ENCODE peak calls at places on chromosomes 11 and 22, in eight cellular contexts. K is sigmoid colon, Z is lower leg skin, C is HCT116, F is adrenal gland, Q is K562, I is prostate gland, W is heart left ventricle. L is an unnamed sample.

GRCh38 chr22:50252081-50253045 is 1.3 kb upstream of the HDAC10 start:
- DNase-seq in W (peak), K (peak), F (peak), Q (no peak), I (peak), C (no peak), Z (peak), L (peak)

GRCh38 chr11:64409278-64409677 is 50.3 kb downstream of the RPS6KA4 start:
- DNase-seq in W (no peak), K (no peak), I (no peak), Z (no peak), Q (no peak), C (no peak), F (no peak), L (no peak)

GRCh38 chr11:122796128-122796717 is 42.1 kb upstream of the CRTAM start:
- DNase-seq in C (no peak), I (peak), W (peak), F (peak), Z (no peak), K (no peak), Q (peak), L (peak)

GRCh38 chr22:26852176-26852575 is 194.8 kb downstream of the MIAT start:
- DNase-seq in Q (peak), K (peak), F (no peak), W (no peak), Z (peak), I (no peak), C (no peak), L (no peak)

GRCh38 chr11:78291754-78292108 is 103.0 kb downstream of the USP35 start:
- DNase-seq in W (no peak), Z (no peak), K (no peak), I (no peak), F (no peak), Q (no peak), C (no peak), L (no peak)

GRCh38 chr11:2459016-2459725 is 14.4 kb downstream of the KCNQ1 start:
- DNase-seq in W (no peak), Z (no peak), I (no peak), Q (no peak), F (no peak), K (no peak), C (no peak), L (peak)

GRCh38 chr11:69552951-69553350 is 71.5 kb downstream of the LINC01488 start:
- DNase-seq in I (no peak), K (peak), Q (no peak), C (no peak), W (no peak), Z (no peak), F (no peak), L (no peak)

GRCh38 chr11:60756307-60757032 is at the start of gene MS4A15:
- DNase-seq in I (no peak), F (no peak), K (no peak), W (no peak), Z (peak), C (peak), Q (peak), L (peak)

GRCh38 chr11:16291729-16292128 is 64.6 kb downstream of the SOX6 start:
- DNase-seq in W (no peak), Q (peak), K (no peak), Z (no peak), F (no peak), C (no peak), I (no peak), L (no peak)

GRCh38 chr22:18991138-18991432 is 55.0 kb upstream of the PRODH start:
- DNase-seq in I (no peak), K (no peak), Q (no peak), F (no peak), Z (peak), C (no peak), W (no peak), L (no peak)

GRCh38 chr22:40509401-40510134 is 127.0 kb downstream of the MRTFA start:
- DNase-seq in Q (no peak), K (peak), C (no peak), W (peak), Z (peak), I (no peak), F (peak), L (peak)

GRCh38 chr11:65714433-65714832 is 2.4 kb downstream of the KAT5 start:
- DNase-seq in F (no peak), Z (peak), K (no peak), C (no peak), Q (no peak), I (no peak), W (no peak), L (no peak)

GRCh38 chr11:115784796-115785521 is 280.7 kb upstream of the CADM1 start:
- DNase-seq in Q (no peak), C (no peak), F (peak), I (no peak), Z (no peak), K (no peak), W (peak), L (no peak)

GRCh38 chr11:44566559-44566949 is 1.1 kb downstream of the CD82 start:
- DNase-seq in Q (no peak), K (no peak), I (no peak), F (no peak), Z (no peak), C (no peak), W (no peak), L (no peak)

GRCh38 chr11:57251491-57252104 is 14.5 kb upstream of the APLNR start:
- DNase-seq in I (no peak), C (no peak), Q (peak), Z (peak), W (no peak), K (no peak), F (peak), L (no peak)

GRCh38 chr22:41446057-41446501 is 522 bp downstream of the TOB2 start:
- DNase-seq in K (peak), Q (peak), F (no peak), Z (peak), I (peak), W (no peak), C (no peak), L (peak)

GRCh38 chr11:45179686-45180085 is 33.2 kb downstream of the PRDM11 start:
- DNase-seq in Q (no peak), Z (peak), C (no peak), F (no peak), K (peak), W (no peak), I (no peak), L (no peak)

GRCh38 chr11:9760180-9760550 is 96.3 kb downstream of the SWAP70 start:
- DNase-seq in K (peak), I (peak), F (peak), C (no peak), Z (peak), Q (no peak), W (peak), L (peak)

GRCh38 chr22:44780876-44781275 is 28.5 kb downstream of the ARHGAP8 start:
- DNase-seq in I (no peak), K (no peak), W (no peak), Z (no peak), Q (no peak), C (no peak), F (no peak), L (no peak)

GRCh38 chr11:35554491-35555237 is 29.2 kb upstream of the PAMR1 start:
- DNase-seq in Z (no peak), I (no peak), Q (no peak), C (no peak), F (no peak), W (no peak), K (no peak), L (no peak)

DNA sequence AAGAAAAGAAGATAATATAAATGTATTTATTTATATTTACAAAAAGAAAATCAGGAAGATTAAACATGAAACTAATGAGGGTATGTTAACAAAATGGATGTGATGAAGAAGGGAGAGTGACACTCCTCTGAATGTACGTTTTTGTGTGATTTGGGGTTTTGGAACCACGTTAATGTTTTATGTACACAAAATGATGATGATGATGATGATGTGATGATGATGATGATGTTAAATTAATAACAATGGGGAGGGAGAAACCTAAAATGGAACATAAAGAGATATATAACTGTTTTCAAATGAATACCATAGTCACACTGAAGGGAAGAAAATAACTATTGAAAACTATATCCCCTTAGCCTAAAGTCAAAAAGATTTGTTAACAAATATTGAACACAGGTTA is 143.1 kb downstream of the RCN1 start:
- DNase-seq in Q (no peak), Z (no peak), C (no peak), I (no peak), K (no peak), W (no peak), F (no peak), L (no peak)
- H3K4me3 ChIP-seq in Q (no peak), Z (no peak), C (no peak), I (no peak), K (no peak), W (no peak), F (no peak), L (no peak)

DNA sequence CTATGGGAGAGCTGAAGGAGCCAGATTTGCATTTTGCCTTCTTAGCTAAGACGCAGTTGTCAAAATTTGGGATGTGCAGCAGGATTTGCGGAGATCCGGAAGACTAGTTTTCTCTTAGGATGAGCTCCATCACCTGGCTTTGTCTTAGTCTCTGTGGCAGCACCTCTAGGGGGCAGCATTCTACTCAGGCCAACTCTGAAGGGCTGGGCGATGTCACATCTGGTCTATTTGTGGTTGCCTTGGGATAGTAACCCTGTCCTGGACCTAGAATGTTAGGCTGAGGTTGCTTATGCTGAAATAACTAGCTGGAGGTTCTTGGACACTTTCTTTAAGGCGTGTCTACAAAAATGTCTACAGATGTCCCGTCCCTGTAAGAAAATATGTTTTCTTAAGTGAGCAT is 116.2 kb downstream of the FAT3 start:
- DNase-seq in Q (peak), C (no peak), Z (no peak), W (no peak), I (no peak), F (no peak), K (no peak), L (peak)
- TF ChIP-seq CTCF in Q (peak), C (peak), Z (no peak), W (no peak), I (no peak), F (no peak), K (no peak), L (peak)

GRCh38 chr11:121578216-121579063 is 125.7 kb upstream of the SORL1-AS1 start:
- DNase-seq in C (no peak), F (no peak), W (no peak), K (no peak), Q (no peak), I (no peak), Z (no peak), L (no peak)
- TF ChIP-seq POLR2A in C (no peak), F (no peak), W (no peak), K (no peak), Q (no peak), I (no peak), Z (no peak), L (no peak)

DNA sequence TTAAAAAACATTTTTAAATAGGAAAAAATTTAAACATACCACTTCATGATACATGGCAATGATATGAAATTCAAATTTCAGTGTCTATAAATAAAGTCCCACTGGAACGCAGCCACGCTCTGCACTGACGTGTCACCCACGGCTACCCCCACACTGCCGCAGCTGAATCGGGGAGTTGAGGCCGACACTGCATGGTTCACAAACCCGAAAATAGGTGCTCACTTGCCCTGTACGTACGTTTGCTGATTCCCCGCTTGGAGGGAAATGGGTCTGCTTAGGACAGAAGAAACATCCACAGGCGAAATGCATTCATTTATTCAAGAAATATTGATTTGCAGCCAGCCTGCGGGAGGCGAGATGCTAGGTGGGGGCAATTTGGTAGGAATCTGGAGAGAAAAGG is 1342.3 kb downstream of the TBC1D22A start:
- DNase-seq in Q (no peak), F (no peak), K (no peak), W (no peak), I (no peak), C (no peak), Z (peak), L (no peak)
- H3K4me3 ChIP-seq in Q (no peak), F (no peak), K (no peak), W (no peak), I (no peak), C (no peak), Z (no peak), L (no peak)

DNA sequence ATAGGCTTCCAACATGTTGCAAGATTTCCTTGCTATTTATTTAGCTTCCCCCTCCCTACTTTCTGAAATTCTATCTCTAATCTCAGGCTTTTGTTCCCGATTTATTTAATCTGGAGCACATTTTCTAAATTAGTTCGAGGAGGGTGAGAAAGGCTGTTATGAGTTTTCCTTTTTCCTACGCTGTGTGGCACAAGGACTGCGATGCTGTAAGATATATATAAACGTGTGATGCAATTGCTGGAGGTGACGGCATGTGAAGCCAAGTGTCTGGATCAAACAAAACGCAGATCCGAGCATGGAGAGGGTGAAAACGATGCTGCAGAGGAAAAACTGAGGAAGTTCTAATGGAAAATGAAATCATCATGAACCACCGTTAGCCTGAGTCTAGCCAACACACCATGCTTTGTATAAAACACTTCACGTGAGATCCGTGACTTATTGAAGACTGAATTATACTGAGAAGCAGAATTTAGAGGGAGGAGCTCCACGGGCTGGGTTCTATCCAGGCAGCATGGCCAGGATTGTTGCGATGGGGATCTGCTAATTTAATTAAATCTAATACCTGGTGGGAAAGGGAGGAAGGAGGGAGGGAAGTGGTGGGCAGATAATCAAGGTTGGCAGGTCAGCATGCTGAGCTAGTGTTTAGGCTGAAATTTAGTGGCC is 4.5 kb downstream of the PKNOX2 start:
- DNase-seq in W (no peak), Z (peak), K (no peak), F (no peak), Q (no peak), C (no peak), I (no peak), L (peak)
- TF ChIP-seq CTCF in W (no peak), Z (no peak), K (no peak), F (no peak), Q (no peak), C (no peak), I (no peak), L (no peak)

GRCh38 chr11:34438529-34439507 is at the start of gene CAT:
- DNase-seq in F (peak), Z (peak), W (peak), Q (peak), K (peak), I (peak), C (peak), L (peak)
- TF ChIP-seq POLR2A in F (peak), Z (no peak), W (peak), Q (peak), K (no peak), I (peak), C (peak), L (peak)

L was measured in body of pancreas.